ENCODE peak calls at places on chromosome 10, in ten cellular contexts. One of them, this sample, is unnamed.

GRCh38 chr10:109393425-109393824 is 529.9 kb downstream of the XPNPEP1 start:
- DNase-seq in stimulated activated CD8-positive, alpha-beta memory T cell treated with anti-CD3 and anti-CD28 coated beads, Interleukin-4, amount 100 ng/mL, for 48 hours: no peak
- DNase-seq in endothelial cell: no peak
- DNase-seq in NCI-H1105 treated with DMSO at 0.1 percent for 48 hours: no peak
- DNase-seq in memory B cell: no peak
- DNase-seq in GM23248: no peak
- DNase-seq in Right ventricle myocardium inferior: no peak
- DNase-seq in adrenal gland: no peak
- DNase-seq in left ventricle myocardium inferior: no peak
- DNase-seq in activated naive CD4-positive, alpha-beta T cell: no peak
- DNase-seq in this sample: no peak

GRCh38 chr10:78171633-78172032 is 138.0 kb downstream of the RPS24 start:
- DNase-seq in stimulated activated CD8-positive, alpha-beta memory T cell treated with anti-CD3 and anti-CD28 coated beads, Interleukin-4, amount 100 ng/mL, for 48 hours: no peak
- DNase-seq in endothelial cell: no peak
- DNase-seq in activated naive CD4-positive, alpha-beta T cell: no peak
- DNase-seq in memory B cell: no peak
- DNase-seq in adrenal gland: no peak
- DNase-seq in left ventricle myocardium inferior: no peak
- DNase-seq in Right ventricle myocardium inferior: no peak
- DNase-seq in NCI-H1105 treated with DMSO at 0.1 percent for 48 hours: no peak
- DNase-seq in GM23248: no peak
- DNase-seq in this sample: no peak

GRCh38 chr10:29163746-29164145 is 125.1 kb upstream of the LYZL1 start:
- DNase-seq in Right ventricle myocardium inferior: no peak
- DNase-seq in GM23248: peak
- DNase-seq in adrenal gland: no peak
- DNase-seq in memory B cell: no peak
- DNase-seq in left ventricle myocardium inferior: no peak
- DNase-seq in NCI-H1105 treated with DMSO at 0.1 percent for 48 hours: no peak
- DNase-seq in endothelial cell: no peak
- DNase-seq in activated naive CD4-positive, alpha-beta T cell: no peak
- DNase-seq in stimulated activated CD8-positive, alpha-beta memory T cell treated with anti-CD3 and anti-CD28 coated beads, Interleukin-4, amount 100 ng/mL, for 48 hours: no peak
- DNase-seq in this sample: no peak

GRCh38 chr10:107409517-107409916 is 245.0 kb upstream of the SORCS1 start:
- DNase-seq in memory B cell: no peak
- DNase-seq in stimulated activated CD8-positive, alpha-beta memory T cell treated with anti-CD3 and anti-CD28 coated beads, Interleukin-4, amount 100 ng/mL, for 48 hours: no peak
- DNase-seq in endothelial cell: peak
- DNase-seq in GM23248: peak
- DNase-seq in Right ventricle myocardium inferior: no peak
- DNase-seq in NCI-H1105 treated with DMSO at 0.1 percent for 48 hours: peak
- DNase-seq in activated naive CD4-positive, alpha-beta T cell: no peak
- DNase-seq in adrenal gland: no peak
- DNase-seq in left ventricle myocardium inferior: no peak
- DNase-seq in this sample: no peak

GRCh38 chr10:28054211-28054888 is 55.5 kb upstream of the ODAD2 start:
- DNase-seq in adrenal gland: no peak
- DNase-seq in NCI-H1105 treated with DMSO at 0.1 percent for 48 hours: no peak
- DNase-seq in GM23248: peak
- DNase-seq in stimulated activated CD8-positive, alpha-beta memory T cell treated with anti-CD3 and anti-CD28 coated beads, Interleukin-4, amount 100 ng/mL, for 48 hours: no peak
- DNase-seq in endothelial cell: no peak
- DNase-seq in left ventricle myocardium inferior: no peak
- DNase-seq in Right ventricle myocardium inferior: no peak
- DNase-seq in memory B cell: no peak
- DNase-seq in activated naive CD4-positive, alpha-beta T cell: no peak
- DNase-seq in this sample: no peak

GRCh38 chr10:45471531-45472310 is 97.7 kb downstream of the ALOX5 start:
- DNase-seq in memory B cell: no peak
- DNase-seq in GM23248: no peak
- DNase-seq in activated naive CD4-positive, alpha-beta T cell: no peak
- DNase-seq in left ventricle myocardium inferior: no peak
- DNase-seq in Right ventricle myocardium inferior: no peak
- DNase-seq in endothelial cell: no peak
- DNase-seq in stimulated activated CD8-positive, alpha-beta memory T cell treated with anti-CD3 and anti-CD28 coated beads, Interleukin-4, amount 100 ng/mL, for 48 hours: no peak
- DNase-seq in NCI-H1105 treated with DMSO at 0.1 percent for 48 hours: no peak
- DNase-seq in adrenal gland: peak
- DNase-seq in this sample: no peak

GRCh38 chr10:18071591-18071990 is 68.6 kb upstream of the CACNB2 start:
- DNase-seq in memory B cell: no peak
- DNase-seq in GM23248: no peak
- DNase-seq in adrenal gland: no peak
- DNase-seq in endothelial cell: no peak
- DNase-seq in stimulated activated CD8-positive, alpha-beta memory T cell treated with anti-CD3 and anti-CD28 coated beads, Interleukin-4, amount 100 ng/mL, for 48 hours: no peak
- DNase-seq in left ventricle myocardium inferior: no peak
- DNase-seq in activated naive CD4-positive, alpha-beta T cell: no peak
- DNase-seq in NCI-H1105 treated with DMSO at 0.1 percent for 48 hours: no peak
- DNase-seq in Right ventricle myocardium inferior: no peak
- DNase-seq in this sample: no peak

GRCh38 chr10:102729090-102730026 is 14.4 kb upstream of the WBP1L start:
- DNase-seq in stimulated activated CD8-positive, alpha-beta memory T cell treated with anti-CD3 and anti-CD28 coated beads, Interleukin-4, amount 100 ng/mL, for 48 hours: peak
- DNase-seq in Right ventricle myocardium inferior: peak
- DNase-seq in left ventricle myocardium inferior: peak
- DNase-seq in GM23248: peak
- DNase-seq in adrenal gland: peak
- DNase-seq in memory B cell: peak
- DNase-seq in NCI-H1105 treated with DMSO at 0.1 percent for 48 hours: no peak
- DNase-seq in activated naive CD4-positive, alpha-beta T cell: no peak
- DNase-seq in endothelial cell: peak
- DNase-seq in this sample: peak

GRCh38 chr10:18879284-18879683 is 169.3 kb upstream of the MALRD1 start:
- DNase-seq in left ventricle myocardium inferior: no peak
- DNase-seq in NCI-H1105 treated with DMSO at 0.1 percent for 48 hours: no peak
- DNase-seq in endothelial cell: no peak
- DNase-seq in Right ventricle myocardium inferior: no peak
- DNase-seq in stimulated activated CD8-positive, alpha-beta memory T cell treated with anti-CD3 and anti-CD28 coated beads, Interleukin-4, amount 100 ng/mL, for 48 hours: no peak
- DNase-seq in GM23248: no peak
- DNase-seq in adrenal gland: no peak
- DNase-seq in activated naive CD4-positive, alpha-beta T cell: no peak
- DNase-seq in memory B cell: no peak
- DNase-seq in this sample: no peak

GRCh38 chr10:117899181-117899683 is 147.5 kb downstream of the RAB11FIP2 start:
- DNase-seq in GM23248: no peak
- DNase-seq in memory B cell: no peak
- DNase-seq in adrenal gland: no peak
- DNase-seq in stimulated activated CD8-positive, alpha-beta memory T cell treated with anti-CD3 and anti-CD28 coated beads, Interleukin-4, amount 100 ng/mL, for 48 hours: no peak
- DNase-seq in left ventricle myocardium inferior: no peak
- DNase-seq in Right ventricle myocardium inferior: no peak
- DNase-seq in activated naive CD4-positive, alpha-beta T cell: no peak
- DNase-seq in NCI-H1105 treated with DMSO at 0.1 percent for 48 hours: no peak
- DNase-seq in endothelial cell: no peak
- DNase-seq in this sample: no peak

GRCh38 chr10:118343115-118343514 is 991 bp upstream of the FAM204A start:
- DNase-seq in Right ventricle myocardium inferior: no peak
- DNase-seq in memory B cell: no peak
- DNase-seq in endothelial cell: no peak
- DNase-seq in GM23248: peak
- DNase-seq in adrenal gland: no peak
- DNase-seq in NCI-H1105 treated with DMSO at 0.1 percent for 48 hours: no peak
- DNase-seq in left ventricle myocardium inferior: no peak
- DNase-seq in activated naive CD4-positive, alpha-beta T cell: no peak
- DNase-seq in stimulated activated CD8-positive, alpha-beta memory T cell treated with anti-CD3 and anti-CD28 coated beads, Interleukin-4, amount 100 ng/mL, for 48 hours: no peak
- DNase-seq in this sample: no peak

GRCh38 chr10:34235164-34235832 is 579.8 kb downstream of the PARD3 start:
- DNase-seq in adrenal gland: no peak
- DNase-seq in NCI-H1105 treated with DMSO at 0.1 percent for 48 hours: peak
- DNase-seq in GM23248: peak
- DNase-seq in stimulated activated CD8-positive, alpha-beta memory T cell treated with anti-CD3 and anti-CD28 coated beads, Interleukin-4, amount 100 ng/mL, for 48 hours: no peak
- DNase-seq in Right ventricle myocardium inferior: no peak
- DNase-seq in memory B cell: no peak
- DNase-seq in activated naive CD4-positive, alpha-beta T cell: no peak
- DNase-seq in endothelial cell: no peak
- DNase-seq in left ventricle myocardium inferior: no peak
- DNase-seq in this sample: peak

GRCh38 chr10:21675157-21675796 is 141.2 kb downstream of the MLLT10 start:
- DNase-seq in stimulated activated CD8-positive, alpha-beta memory T cell treated with anti-CD3 and anti-CD28 coated beads, Interleukin-4, amount 100 ng/mL, for 48 hours: peak
- DNase-seq in GM23248: peak
- DNase-seq in left ventricle myocardium inferior: no peak
- DNase-seq in Right ventricle myocardium inferior: no peak
- DNase-seq in memory B cell: peak
- DNase-seq in NCI-H1105 treated with DMSO at 0.1 percent for 48 hours: no peak
- DNase-seq in activated naive CD4-positive, alpha-beta T cell: no peak
- DNase-seq in endothelial cell: peak
- DNase-seq in adrenal gland: no peak
- DNase-seq in this sample: no peak